ENCODE peak calls at places on chromosomes 7 and 10, in ten cellular contexts. Y is small intestine; N is cardiac fibroblast; M is G401; E is T-helper 1 cell; S is COR-L47; B is fibroblast of villous mesenchyme; G is stimulated activated CD4-positive, alpha-beta T cell treated with anti-CD3 and anti-CD28 coated beads, Interleukin-1b, Interleukin-23, amount 100 ng/mL, for 1 hour; H is activated effector memory CD4-positive, alpha-beta T cell treated with anti-CD3 and anti-CD28 coated beads, Interleukin-2, amount 50 U/mL, for 16 hours; Z is ascending aorta. P is an unnamed sample.

GRCh38 chr10:68543004-68543918 is 15.9 kb upstream of the SLC25A16 start:
- DNase-seq in E (no peak), M (no peak), S (no peak), B (peak; percentile 71), H (no peak), Z (no peak), Y (no peak), G (no peak), N (no peak), P (peak; percentile 34)

GRCh38 chr7:3207387-3207786 is 93.7 kb upstream of the SDK1 start:
- DNase-seq in S (no peak), G (no peak), B (no peak), M (no peak), E (no peak), N (no peak), H (peak; percentile 6), Z (no peak), Y (no peak), P (no peak)

GRCh38 chr7:88759216-88759955 is at the start of gene ZNF804B:
- DNase-seq in E (no peak), Y (no peak), Z (no peak), M (no peak), S (peak; percentile 2), H (no peak), N (no peak), B (no peak), G (no peak), P (peak; percentile 82)

GRCh38 chr7:9869566-9869965 is 1104.1 kb upstream of the PHF14 start:
- DNase-seq in Y (no peak), H (no peak), E (no peak), Z (no peak), G (no peak), N (no peak), M (no peak), B (no peak), S (no peak), P (no peak)

GRCh38 chr10:113080621-113081229 is 130.7 kb downstream of the TCF7L2 start:
- DNase-seq in S (no peak), E (no peak), B (peak; percentile 57), M (no peak), H (no peak), Y (no peak), N (peak; percentile 23), Z (no peak), G (no peak), P (no peak)

GRCh38 chr10:100238429-100238828 is 9.0 kb upstream of the CHUK start:
- DNase-seq in E (no peak), S (no peak), H (no peak), Y (no peak), Z (no peak), B (no peak), M (no peak), G (no peak), N (no peak), P (no peak)

GRCh38 chr10:14878266-14879054 is at the start of gene SUV39H2:
- DNase-seq in Z (peak; percentile 86), G (peak; percentile 84), E (peak; percentile 79), B (peak; percentile 96), N (peak; percentile 97), H (peak; percentile 97), M (peak; percentile 94), S (peak; percentile 79), Y (peak; percentile 95), P (peak; percentile 99)

GRCh38 chr10:119516381-119517234 is 25.9 kb downstream of the RGS10 start:
- DNase-seq in Z (peak; percentile 24), H (peak; percentile 84), B (no peak), Y (peak; percentile 32), S (no peak), M (no peak), G (no peak), E (peak; percentile 47), N (no peak), P (no peak)

GRCh38 chr7:21365866-21366624 is 61.8 kb upstream of the SP4 start:
- DNase-seq in H (no peak), Y (peak; percentile 81), E (no peak), N (no peak), B (peak; percentile 43), S (peak; percentile 52), M (no peak), G (no peak), Z (no peak), P (no peak)

GRCh38 chr10:133109736-133110532 is 22.2 kb downstream of the ADGRA1 start:
- DNase-seq in Z (no peak), S (no peak), G (no peak), N (no peak), Y (no peak), E (no peak), B (no peak), H (no peak), M (no peak), P (no peak)

GRCh38 chr10:30447125-30447799 is 13.3 kb downstream of the MAP3K8 start:
- DNase-seq in B (peak; percentile 90), Z (no peak), M (no peak), N (peak; percentile 74), G (no peak), H (no peak), Y (no peak), S (no peak), E (no peak), P (no peak)

GRCh38 chr10:92590623-92591549 is 2.0 kb upstream of the KIF11 start:
- DNase-seq in B (peak; percentile 84), G (no peak), Y (no peak), M (peak; percentile 36), E (no peak), H (no peak), Z (no peak), S (peak; percentile 1), N (peak; percentile 64), P (no peak)

GRCh38 chr10:103691723-103692380 is 163.5 kb downstream of the SH3PXD2A start:
- DNase-seq in M (peak; percentile 38), G (no peak), E (no peak), H (no peak), B (peak; percentile 19), S (no peak), Y (no peak), Z (no peak), N (no peak), P (no peak)

GRCh38 chr10:123995082-123995460 is 98.3 kb downstream of the CHST15 start:
- DNase-seq in S (no peak), B (no peak), H (no peak), Y (no peak), E (no peak), M (no peak), N (no peak), Z (no peak), G (no peak), P (peak; percentile 72)

GRCh38 chr7:51324206-51324884 is 7.7 kb upstream of the COBL start:
- DNase-seq in M (peak; percentile 68), S (no peak), E (no peak), N (peak; percentile 14), Z (no peak), H (no peak), B (peak; percentile 67), Y (no peak), G (no peak), P (no peak)

GRCh38 chr7:109256762-109257560 is 687.3 kb downstream of the DNAJB9 start:
- DNase-seq in H (no peak), M (no peak), Z (no peak), Y (no peak), G (no peak), S (no peak), N (no peak), E (no peak), B (no peak), P (no peak)

GRCh38 chr10:27771231-27771630 is 25.6 kb upstream of the MKX start:
- DNase-seq in S (no peak), H (no peak), Z (no peak), G (no peak), N (no peak), B (no peak), M (no peak), E (no peak), Y (no peak), P (no peak)

GRCh38 chr10:110279062-110279986 is 25.4 kb downstream of the SMNDC1 start:
- DNase-seq in N (peak; percentile 84), S (peak; percentile 30), B (peak; percentile 75), M (peak; percentile 88), Z (no peak), H (peak; percentile 73), E (peak; percentile 31), G (no peak), Y (peak; percentile 79), P (no peak)

GRCh38 chr7:121329460-121330052 is 756 bp downstream of the WNT16 start:
- DNase-seq in B (no peak), H (no peak), Y (peak; percentile 20), Z (no peak), N (no peak), M (peak; percentile 19), E (no peak), G (no peak), S (peak; percentile 56), P (no peak)

P was measured in posterior vena cava.